ENCODE peak calls at places on chromosomes 4 and X, in eight cellular contexts. H is upper lobe of right lung, P is A673, Y is thoracic aorta, E is GM12864, O is pancreas, B is dorsolateral prefrontal cortex, C is tibial artery. S is an unnamed sample.

GRCh38 chrX:31609130-31609529 is 537.3 kb upstream of the FTHL17 start:
- DNase-seq in H (no peak), P (no peak), Y (no peak), E (no peak), O (no peak), B (no peak), C (no peak), S (no peak)

GRCh38 chr4:10584042-10584441 is 100.5 kb downstream of the CLNK start:
- DNase-seq in H (no peak), P (peak), Y (no peak), E (peak), O (no peak), B (no peak), C (no peak), S (no peak)

GRCh38 chr4:83772680-83773079 is 236.8 kb downstream of the GPAT3 start:
- DNase-seq in H (no peak), P (peak), Y (no peak), E (no peak), O (no peak), B (no peak), C (no peak), S (no peak)

GRCh38 chrX:153863251-153863991 is 22.6 kb downstream of the L1CAM start:
- DNase-seq in H (no peak), P (no peak), Y (no peak), E (no peak), O (no peak), B (no peak), C (no peak), S (no peak)

GRCh38 chr4:64158648-64159326 is 250.5 kb downstream of the TECRL start:
- DNase-seq in H (no peak), P (peak), Y (no peak), E (peak), O (peak), B (no peak), C (no peak), S (no peak)

GRCh38 chr4:167111622-167112021 is 122.7 kb downstream of the SPOCK3 start:
- DNase-seq in H (no peak), P (no peak), Y (no peak), E (no peak), O (no peak), B (no peak), C (no peak), S (no peak)

GRCh38 chr4:166044871-166045270 is 171.8 kb downstream of the TLL1 start:
- DNase-seq in H (no peak), P (no peak), Y (no peak), E (no peak), O (no peak), B (no peak), C (no peak), S (no peak)

GRCh38 chr4:151652841-151653547 is 107.8 kb downstream of the GATB start:
- DNase-seq in H (no peak), P (no peak), Y (no peak), E (no peak), O (no peak), B (no peak), C (no peak), S (no peak)

GRCh38 chrX:104310084-104310483 is 55.4 kb upstream of the ESX1 start:
- DNase-seq in H (no peak), P (peak), Y (no peak), E (no peak), O (no peak), B (peak), C (no peak), S (no peak)

GRCh38 chr4:26288308-26288982 is 32.4 kb upstream of the RBPJ start:
- DNase-seq in H (no peak), P (no peak), Y (no peak), E (peak), O (no peak), B (no peak), C (no peak), S (no peak)

GRCh38 chrX:39624166-39624565 is 473.6 kb downstream of the BCOR start:
- DNase-seq in H (no peak), P (no peak), Y (no peak), E (no peak), O (no peak), B (no peak), C (no peak), S (no peak)

GRCh38 chr4:30719363-30720020 is 677 bp upstream of the PCDH7 start:
- DNase-seq in H (no peak), P (peak), Y (no peak), E (no peak), O (peak), B (peak), C (peak), S (no peak)

GRCh38 chrX:154019633-154020499 is at the start of gene IRAK1:
- DNase-seq in H (peak), P (peak), Y (no peak), E (no peak), O (peak), B (no peak), C (peak), S (no peak)

GRCh38 chr4:36278789-36279188 is 2.6 kb upstream of the DTHD1 start:
- DNase-seq in H (no peak), P (no peak), Y (no peak), E (no peak), O (no peak), B (no peak), C (no peak), S (no peak)

GRCh38 chrX:100928660-100929613 is at the start of gene XKRX:
- DNase-seq in H (peak), P (peak), Y (no peak), E (no peak), O (peak), B (no peak), C (peak), S (no peak)

GRCh38 chr4:85738721-85739120 is 263.8 kb downstream of the ARHGAP24 start:
- DNase-seq in H (no peak), P (no peak), Y (no peak), E (no peak), O (no peak), B (no peak), C (no peak), S (no peak)

GRCh38 chr4:5827108-5828004 is 65.5 kb downstream of the CRMP1 start:
- DNase-seq in H (no peak), P (no peak), Y (no peak), E (no peak), O (no peak), B (no peak), C (no peak), S (no peak)

GRCh38 chrX:10001496-10001895 is 34.3 kb downstream of the CLDN34 start:
- DNase-seq in H (no peak), P (no peak), Y (no peak), E (no peak), O (no peak), B (no peak), C (no peak), S (no peak)

GRCh38 chrX:39985116-39985515 is 112.6 kb downstream of the BCOR start:
- DNase-seq in H (no peak), P (no peak), Y (no peak), E (no peak), O (no peak), B (no peak), C (no peak), S (no peak)

GRCh38 chrX:11351375-11352295 is 58.4 kb downstream of the AMELX start:
- DNase-seq in H (no peak), P (no peak), Y (no peak), E (no peak), O (peak), B (no peak), C (peak), S (peak)

GRCh38 chr4:152415980-152416379 is 119.9 kb downstream of the FBXW7 start:
- DNase-seq in H (no peak), P (no peak), Y (no peak), E (no peak), O (no peak), B (no peak), C (no peak), S (no peak)

GRCh38 chr4:85474818-85475630 is at the start of gene ARHGAP24:
- DNase-seq in H (peak), P (peak), Y (peak), E (peak), O (peak), B (peak), C (peak), S (peak)

GRCh38 chr4:182142146-182143085 is 100.8 kb upstream of the TENM3 start:
- DNase-seq in H (no peak), P (peak), Y (no peak), E (no peak), O (no peak), B (no peak), C (no peak), S (no peak)

GRCh38 chr4:182143822-182144620 is 99.2 kb upstream of the TENM3 start:
- DNase-seq in H (peak), P (peak), Y (no peak), E (no peak), O (no peak), B (peak), C (no peak), S (no peak)

GRCh38 chr4:182141623-182142022 is 101.6 kb upstream of the TENM3 start:
- DNase-seq in H (no peak), P (no peak), Y (no peak), E (no peak), O (no peak), B (no peak), C (no peak), S (no peak)

GRCh38 chr4:182144621-182145359 is 98.4 kb upstream of the TENM3 start:
- DNase-seq in H (no peak), P (peak), Y (no peak), E (no peak), O (no peak), B (no peak), C (no peak), S (no peak)

GRCh38 chr4:182143086-182143821 is 99.9 kb upstream of the TENM3 start:
- DNase-seq in H (no peak), P (no peak), Y (no peak), E (no peak), O (no peak), B (no peak), C (no peak), S (no peak)
- TF ChIP-seq CTCF in H (no peak), P (no peak), Y (no peak), E (no peak), O (no peak), B (no peak), C (no peak), S (no peak)

GRCh38 chr4:164949448-164950118 is 27.9 kb downstream of the TRIM61 start:
- DNase-seq in H (no peak), P (peak), Y (no peak), E (no peak), O (no peak), B (no peak), C (no peak), S (no peak)
- TF ChIP-seq CTCF in H (no peak), P (peak), Y (no peak), E (peak), O (no peak), B (no peak), C (no peak), S (no peak)

GRCh38 chr4:23887989-23888388 is 1.9 kb downstream of the PPARGC1A start:
- DNase-seq in H (no peak), P (no peak), Y (no peak), E (no peak), O (no peak), B (no peak), C (no peak), S (peak)

GRCh38 chr4:23887173-23887572 is 2.7 kb downstream of the PPARGC1A start:
- DNase-seq in H (no peak), P (no peak), Y (no peak), E (no peak), O (no peak), B (no peak), C (no peak), S (no peak)

GRCh38 chr4:23884261-23884660 is 5.6 kb downstream of the PPARGC1A start:
- DNase-seq in H (no peak), P (no peak), Y (no peak), E (no peak), O (no peak), B (no peak), C (no peak), S (no peak)

GRCh38 chr4:23884731-23885130 is 5.1 kb downstream of the PPARGC1A start:
- DNase-seq in H (no peak), P (no peak), Y (no peak), E (no peak), O (no peak), B (no peak), C (no peak), S (no peak)

GRCh38 chr4:23885943-23886590 is 3.8 kb downstream of the PPARGC1A start:
- DNase-seq in H (no peak), P (no peak), Y (no peak), E (no peak), O (no peak), B (no peak), C (no peak), S (peak)
- TF ChIP-seq CTCF in H (no peak), P (no peak), Y (no peak), E (no peak), O (no peak), B (no peak), C (no peak), S (no peak)

GRCh38 chrX:46386511-46386910 is 158.7 kb downstream of the ZNF674 start:
- DNase-seq in H (no peak), P (no peak), Y (no peak), E (no peak), O (no peak), B (no peak), C (no peak), S (no peak)
- TF ChIP-seq CTCF in H (no peak), P (peak), Y (no peak), E (peak), O (no peak), B (no peak), C (no peak), S (no peak)

DNA sequence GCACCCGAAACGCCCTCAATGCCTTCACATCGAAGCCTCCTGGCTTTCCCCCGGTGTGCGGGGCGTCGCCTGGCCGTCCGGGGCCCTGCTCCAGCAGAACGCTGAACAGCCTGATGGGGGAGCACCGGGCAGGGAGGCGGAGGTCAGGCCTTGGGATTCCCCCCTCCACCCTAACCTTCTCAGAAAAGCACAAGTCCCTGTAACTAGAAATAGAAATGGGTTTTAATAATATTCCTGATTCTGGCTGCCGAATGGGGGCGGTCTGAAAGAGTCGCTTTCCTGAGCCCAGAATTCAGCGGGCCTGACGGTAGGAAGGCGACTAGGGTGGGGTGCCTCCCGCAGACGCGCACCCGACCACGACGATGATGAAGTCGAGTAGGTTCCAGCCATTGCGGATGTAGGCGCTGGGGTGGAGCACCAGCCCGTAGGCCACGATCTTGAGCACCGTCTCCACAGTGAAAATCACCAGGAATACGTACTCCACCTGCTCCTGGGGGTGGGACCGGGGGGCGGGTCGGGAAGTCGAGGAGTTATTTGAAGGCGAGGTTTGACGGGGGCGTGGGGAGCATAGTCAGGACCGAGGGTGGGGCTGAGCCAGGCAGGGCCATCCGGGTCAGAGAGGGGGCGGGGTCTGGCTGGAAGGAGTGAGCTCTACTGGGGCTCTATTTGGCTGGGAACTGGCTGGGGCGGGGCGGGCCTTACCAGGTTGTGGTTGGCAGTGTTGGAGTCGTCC is 2.5 kb downstream of the CACNA1F start:
- DNase-seq in H (peak), P (peak), Y (peak), E (no peak), O (peak), B (no peak), C (peak), S (no peak)
- TF ChIP-seq CTCF in H (peak), P (peak), Y (no peak), E (peak), O (no peak), B (no peak), C (no peak), S (no peak)

DNA sequence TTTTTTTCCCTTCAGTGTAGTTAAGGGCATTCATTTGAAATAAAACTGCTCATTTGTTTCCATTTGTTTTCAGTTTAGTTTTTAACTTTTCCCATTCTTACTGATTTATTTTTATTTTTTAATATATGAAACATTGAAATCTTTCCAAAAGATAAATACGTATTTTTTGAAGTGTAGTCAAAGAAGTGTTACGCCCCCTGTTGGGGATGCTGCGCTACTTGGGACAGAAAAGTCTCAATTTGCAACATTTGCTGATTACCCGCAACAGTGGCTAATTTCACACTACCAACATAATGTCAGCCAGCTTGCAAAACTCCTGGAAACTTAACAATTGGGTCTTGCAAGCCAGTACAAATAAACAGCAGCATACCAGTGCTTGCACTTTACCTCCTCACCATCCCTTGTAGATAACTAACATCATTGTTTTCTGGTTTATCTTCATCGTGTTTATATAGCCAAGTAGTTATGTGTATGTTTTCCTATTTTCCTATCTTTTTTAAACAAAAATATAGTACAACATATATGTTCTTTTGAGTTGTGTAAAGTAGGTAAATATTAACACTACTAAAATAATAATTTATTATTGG is 158.6 kb downstream of the STPG2 start:
- DNase-seq in H (no peak), P (peak), Y (no peak), E (no peak), O (no peak), B (no peak), C (no peak), S (no peak)
- TF ChIP-seq CTCF in H (no peak), P (peak), Y (no peak), E (no peak), O (no peak), B (peak), C (no peak), S (no peak)

GRCh38 chrX:30488092-30488491 is 89.5 kb downstream of the TASL start:
- DNase-seq in H (no peak), P (peak), Y (no peak), E (peak), O (no peak), B (no peak), C (no peak), S (no peak)

GRCh38 chrX:30495468-30495867 is 82.1 kb downstream of the TASL start:
- DNase-seq in H (no peak), P (no peak), Y (no peak), E (no peak), O (no peak), B (no peak), C (no peak), S (no peak)

GRCh38 chrX:30489323-30489722 is 88.2 kb downstream of the TASL start:
- DNase-seq in H (no peak), P (peak), Y (no peak), E (no peak), O (no peak), B (no peak), C (no peak), S (no peak)

DNA sequence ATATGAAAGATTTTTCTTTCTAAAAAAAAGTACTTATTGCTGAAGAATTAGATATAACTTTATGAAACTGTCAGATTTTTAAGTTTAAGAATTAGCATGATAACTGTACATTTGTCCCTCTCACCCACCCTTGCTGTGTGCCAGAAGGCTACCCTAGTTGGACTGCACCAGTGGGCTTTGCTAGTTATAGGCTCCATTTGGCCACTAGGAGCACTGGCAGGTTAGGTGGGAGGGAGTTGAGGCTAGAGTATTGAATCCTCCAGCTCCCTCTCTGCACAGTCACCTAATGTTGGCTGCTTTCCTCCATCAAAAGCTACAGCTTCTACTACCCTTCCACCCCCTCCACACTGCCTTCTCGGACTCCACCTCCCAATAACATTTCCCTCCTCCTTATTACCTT is 84.2 kb downstream of the TASL start:
- DNase-seq in H (no peak), P (no peak), Y (no peak), E (no peak), O (no peak), B (no peak), C (no peak), S (no peak)
- TF ChIP-seq CTCF in H (no peak), P (no peak), Y (no peak), E (no peak), O (no peak), B (no peak), C (no peak), S (no peak)

GRCh38 chr4:68904786-68905185 is 46.8 kb downstream of the UGT2A3 start:
- DNase-seq in H (no peak), P (no peak), Y (no peak), E (no peak), O (peak), B (no peak), C (no peak), S (no peak)
- TF ChIP-seq CTCF in H (no peak), P (peak), Y (no peak), E (peak), O (peak), B (no peak), C (no peak), S (no peak)

GRCh38 chr4:119240568-119240967 is 28.1 kb downstream of the USP53 start:
- DNase-seq in H (no peak), P (no peak), Y (no peak), E (no peak), O (no peak), B (no peak), C (no peak), S (no peak)

GRCh38 chr4:119238068-119238722 is 25.7 kb downstream of the USP53 start:
- DNase-seq in H (no peak), P (no peak), Y (no peak), E (peak), O (no peak), B (no peak), C (no peak), S (no peak)

GRCh38 chr4:119237642-119238041 is 25.1 kb downstream of the USP53 start:
- DNase-seq in H (no peak), P (no peak), Y (no peak), E (no peak), O (no peak), B (no peak), C (no peak), S (no peak)

GRCh38 chr4:119242417-119242816 is 29.9 kb downstream of the USP53 start:
- DNase-seq in H (no peak), P (no peak), Y (no peak), E (no peak), O (no peak), B (no peak), C (no peak), S (no peak)

DNA sequence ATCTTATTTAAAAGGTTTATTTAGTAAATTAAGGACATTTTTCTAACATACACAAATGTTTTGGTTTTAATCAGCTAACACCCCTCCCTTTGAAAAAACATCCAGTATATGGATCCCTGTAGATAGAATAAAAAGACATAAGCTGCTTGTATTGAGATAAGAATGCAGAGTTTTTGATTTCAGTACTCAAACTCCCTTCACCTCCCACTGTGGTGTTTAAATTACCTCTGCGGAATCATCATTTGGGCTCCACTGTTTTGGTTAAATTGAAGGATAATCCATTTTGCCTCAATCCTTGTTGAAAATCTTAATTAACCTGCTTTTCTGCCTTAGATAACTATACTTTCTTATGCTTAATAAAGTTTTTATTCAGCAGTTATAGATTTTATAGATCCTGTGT is 27.6 kb downstream of the USP53 start:
- DNase-seq in H (no peak), P (no peak), Y (no peak), E (no peak), O (no peak), B (no peak), C (no peak), S (no peak)
- TF ChIP-seq CTCF in H (no peak), P (no peak), Y (no peak), E (no peak), O (no peak), B (no peak), C (no peak), S (no peak)